ENCODE peak calls at places on chromosomes 16 and 17, in six cellular contexts. A is A549, L is endothelial cell of umbilical vein, B is K562, I is GM12878, W is HepG2. F is an unnamed sample.
A peak's percentile ranks its signal among the peaks of the same experiment; 100 is the strongest.

GRCh38 chr17:57519199-57519598 is 225.9 kb downstream of the CCDC182 start:
- DNase-seq in A (peak; percentile 48), B (no peak), I (no peak), W (no peak), L (no peak), F (no peak)

GRCh38 chr16:29744541-29745101 is 1.2 kb downstream of the C16orf54 start:
- DNase-seq in B (no peak), L (no peak), W (no peak), I (no peak), A (no peak), F (peak; percentile 72)

GRCh38 chr16:79047337-79047736 is 553.2 kb downstream of the MAF start:
- DNase-seq in I (no peak), B (peak; percentile 20), W (peak; percentile 29), A (peak; percentile 17), L (no peak), F (peak; percentile 47)

GRCh38 chr17:56681561-56682266 is 88.2 kb downstream of the NOG start:
- DNase-seq in W (no peak), A (no peak), L (peak; percentile 82), B (no peak), I (no peak), F (peak; percentile 88)

GRCh38 chr16:813204-813915 is 12.8 kb upstream of the GNG13 start:
- DNase-seq in W (peak; percentile 12), B (peak; percentile 88), I (no peak), L (no peak), A (no peak), F (no peak)

GRCh38 chr16:70689970-70690905 is 4.4 kb upstream of the MTSS2 start:
- DNase-seq in W (no peak), I (no peak), A (no peak), B (no peak), L (no peak), F (no peak)

GRCh38 chr17:77664097-77664729 is 294.3 kb upstream of the TNRC6C start:
- DNase-seq in L (no peak), A (no peak), I (no peak), B (no peak), W (no peak), F (no peak)

GRCh38 chr17:32116937-32117336 is 25.4 kb upstream of the RHOT1 start:
- DNase-seq in A (no peak), I (no peak), L (no peak), B (no peak), W (no peak), F (no peak)

GRCh38 chr16:57648590-57649442 is 19.3 kb upstream of the ADGRG3 start:
- DNase-seq in I (peak; percentile 52), L (peak; percentile 84), A (peak; percentile 85), B (peak; percentile 90), W (peak; percentile 83), F (peak; percentile 90)

GRCh38 chr16:52494145-52494544 is 52.8 kb downstream of the TOX3 start:
- DNase-seq in L (no peak), I (no peak), B (no peak), A (no peak), W (no peak), F (no peak)

GRCh38 chr17:57246257-57246656 is 10.1 kb upstream of the MSI2 start:
- DNase-seq in A (no peak), I (no peak), L (no peak), B (no peak), W (no peak), F (no peak)

GRCh38 chr17:37191219-37191618 is 184.6 kb upstream of the C17orf78 start:
- DNase-seq in A (no peak), I (no peak), W (no peak), L (peak; percentile 40), B (no peak), F (no peak)

GRCh38 chr17:37743875-37744632 is 805 bp downstream of the HNF1B start:
- DNase-seq in L (no peak), B (no peak), A (peak; percentile 82), W (peak; percentile 61), I (no peak), F (no peak)

GRCh38 chr17:83185023-83186002 is 105.9 kb downstream of the METRNL start:
- DNase-seq in B (no peak), A (no peak), W (no peak), L (no peak), I (no peak), F (no peak)

GRCh38 chr17:35612924-35613521 is 25.9 kb downstream of the AP2B1 start:
- DNase-seq in L (peak; percentile 71), I (no peak), W (peak; percentile 48), B (peak; percentile 28), A (peak; percentile 68), F (peak; percentile 63)

GRCh38 chr17:80080081-80080480 is 21.3 kb upstream of the GAA start:
- DNase-seq in I (no peak), L (no peak), A (no peak), W (no peak), B (no peak), F (no peak)

GRCh38 chr16:5504028-5504758 is 406.6 kb upstream of the EEF2KMT start:
- DNase-seq in A (no peak), W (no peak), L (no peak), B (no peak), I (no peak), F (no peak)

GRCh38 chr17:2083613-2084128 is 28.8 kb downstream of the HIC1 start:
- DNase-seq in W (peak; percentile 47), B (peak; percentile 20), L (peak; percentile 37), I (peak; percentile 83), A (peak; percentile 82), F (peak; percentile 76)

GRCh38 chr16:68969338-68969737 is 126.0 kb downstream of the TANGO6 start:
- DNase-seq in B (no peak), I (no peak), L (peak; percentile 52), A (no peak), W (no peak), F (no peak)

GRCh38 chr17:81309140-81309858 is 14.2 kb upstream of the SLC38A10 start:
- DNase-seq in B (peak; percentile 94), L (peak; percentile 28), A (peak; percentile 90), I (no peak), W (peak; percentile 91), F (peak; percentile 75)

GRCh38 chr17:17350491-17351355 is 47.5 kb downstream of the NT5M start:
- DNase-seq in I (no peak), A (no peak), W (no peak), L (no peak), B (no peak), F (no peak)
- TF ChIP-seq MAX in I (no peak), A (no peak), W (no peak), L (no peak), B (no peak), F (no peak)

DNA sequence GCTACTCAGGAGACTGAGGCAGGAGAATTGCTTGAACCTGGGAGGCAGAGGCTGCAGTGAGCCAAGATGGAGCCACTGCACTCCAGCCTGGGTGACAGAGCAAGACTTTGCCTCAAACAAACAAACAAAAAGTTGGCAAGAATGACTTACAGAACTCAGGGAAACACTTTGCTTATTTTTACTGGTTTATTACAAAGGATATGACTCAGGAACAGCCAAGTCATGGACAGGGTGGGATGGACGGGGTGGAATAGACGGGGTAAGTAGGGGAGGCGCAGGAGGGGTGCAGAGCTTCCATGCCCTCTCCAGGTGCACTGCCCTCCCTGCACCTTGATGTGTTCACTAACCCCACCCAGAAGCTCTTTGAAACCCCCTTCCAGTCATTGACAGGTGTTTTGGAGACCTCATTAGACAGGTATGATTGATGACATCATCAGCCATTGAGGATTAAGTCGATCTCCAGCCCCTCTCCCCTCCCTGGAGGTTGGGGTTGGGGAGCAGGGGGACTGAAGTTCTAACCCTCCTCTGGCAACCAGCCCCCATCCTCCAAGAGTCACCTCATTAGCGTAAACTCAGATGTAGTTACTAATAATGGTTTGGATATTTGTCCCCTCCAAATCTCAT is 41.3 kb upstream of the ZCCHC14 start:
- DNase-seq in A (no peak), B (no peak), L (peak; percentile 31), I (no peak), W (no peak), F (no peak)
- TF ChIP-seq MYC in A (no peak), B (no peak), L (no peak), I (no peak), W (no peak), F (no peak)

GRCh38 chr16:71748226-71748625 is 23.7 kb upstream of the PHLPP2 start:
- DNase-seq in L (no peak), A (no peak), I (no peak), B (no peak), W (no peak), F (no peak)

DNA sequence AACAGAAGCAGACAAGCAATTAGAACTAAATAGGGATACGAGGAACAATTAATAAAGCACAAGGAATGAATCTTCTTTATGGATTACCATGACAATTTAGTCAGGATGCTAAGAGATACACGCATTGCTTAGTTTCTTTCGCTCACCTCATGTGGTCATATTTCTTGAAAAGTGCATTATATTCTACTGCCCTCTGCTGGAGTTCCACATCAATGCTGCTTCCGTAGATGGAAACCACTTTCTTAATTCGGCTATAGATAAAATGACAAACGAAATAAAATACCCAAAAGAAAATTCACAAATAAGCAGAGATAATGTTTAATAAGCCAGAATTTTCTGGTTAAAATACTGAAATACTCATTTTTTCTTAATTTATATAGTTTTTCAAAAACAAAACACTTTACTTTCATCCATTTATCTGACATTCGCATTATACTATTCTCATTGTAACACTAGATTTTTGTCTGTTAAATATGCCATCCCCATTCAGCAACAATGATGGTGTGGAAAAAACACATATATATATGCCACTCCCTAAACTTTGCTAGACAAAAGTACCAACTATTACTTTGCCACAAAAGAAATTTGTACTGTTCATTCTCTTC is 22.0 kb upstream of the PHLPP2 start:
- DNase-seq in A (peak; percentile 69), L (peak; percentile 47), I (no peak), W (peak; percentile 51), B (peak; percentile 51), F (peak; percentile 61)
- TF ChIP-seq CTCF in A (peak; percentile 88), L (peak; percentile 37), I (peak; percentile 52), W (peak; percentile 73), B (peak; percentile 78), F (peak; percentile 77)

GRCh38 chr17:29579866-29580771 is 9.3 kb downstream of the GIT1 start:
- DNase-seq in B (peak; percentile 73), A (peak; percentile 91), W (peak; percentile 64), L (peak; percentile 81), I (no peak), F (peak; percentile 89)

GRCh38 chr17:29577778-29578211 is 9.3 kb downstream of the TP53I13 start:
- DNase-seq in I (no peak), L (no peak), B (no peak), A (no peak), W (no peak), F (no peak)

GRCh38 chr17:29576214-29577008 is 7.9 kb downstream of the TP53I13 start:
- DNase-seq in I (no peak), W (no peak), A (no peak), L (no peak), B (no peak), F (no peak)

GRCh38 chr17:29577009-29577777 is 8.7 kb downstream of the TP53I13 start:
- DNase-seq in W (no peak), L (no peak), B (no peak), I (no peak), A (no peak), F (no peak)

GRCh38 chr17:29578626-29579485 is 10.4 kb downstream of the TP53I13 start:
- DNase-seq in L (no peak), B (no peak), I (no peak), W (no peak), A (no peak), F (no peak)
- TF ChIP-seq MAX in L (no peak), B (no peak), I (no peak), W (no peak), A (no peak), F (no peak)